ENCODE peak calls at places on chromosomes 7 and 10, in seven cellular contexts. D, S, P, I, B, W and E are unnamed samples.

GRCh38 chr7:47638679-47639306 is 56.9 kb upstream of the TNS3 start:
- DNase-seq in D (peak; percentile 61), S (peak; percentile 62), P (no peak), I (no peak), B (no peak), W (no peak), E (peak; percentile 29)

GRCh38 chr7:122790558-122790957 is 87.8 kb upstream of the RNF148 start:
- DNase-seq in D (no peak), S (no peak), P (no peak), I (no peak), B (no peak), W (no peak), E (no peak)

GRCh38 chr10:32142646-32143045 is 86.4 kb upstream of the KIF5B start:
- DNase-seq in D (no peak), S (no peak), P (no peak), I (no peak), B (no peak), W (peak; percentile 16), E (no peak)

GRCh38 chr7:96658011-96658391 is 51.6 kb downstream of the SEM1 start:
- DNase-seq in D (no peak), S (no peak), P (no peak), I (no peak), B (no peak), W (no peak), E (no peak)

GRCh38 chr7:27739301-27739913 is 555 bp upstream of the TAX1BP1 start:
- DNase-seq in D (no peak), S (no peak), P (no peak), I (no peak), B (no peak), W (no peak), E (no peak)

GRCh38 chr10:52729259-52730104 is 43.1 kb downstream of the MBL2 start:
- DNase-seq in D (no peak), S (no peak), P (peak; percentile 44), I (no peak), B (no peak), W (no peak), E (no peak)

GRCh38 chr10:31940839-31941653 is 12.4 kb upstream of the ARHGAP12 start:
- DNase-seq in D (no peak), S (no peak), P (no peak), I (no peak), B (no peak), W (peak; percentile 98), E (no peak)

GRCh38 chr10:69629897-69630650 is at the start of gene FAM241B:
- DNase-seq in D (peak; percentile 70), S (peak; percentile 61), P (peak; percentile 90), I (peak; percentile 71), B (peak; percentile 76), W (no peak), E (peak; percentile 14)

GRCh38 chr7:132300599-132300998 is 275.7 kb downstream of the PLXNA4 start:
- DNase-seq in D (no peak), S (no peak), P (no peak), I (no peak), B (no peak), W (no peak), E (no peak)

GRCh38 chr7:7639847-7640220 is 718 bp upstream of the UMAD1 start:
- DNase-seq in D (no peak), S (no peak), P (no peak), I (peak; percentile 41), B (no peak), W (peak; percentile 3), E (no peak)

GRCh38 chr7:139629392-139630082 is 106.1 kb downstream of the CLEC2L start:
- DNase-seq in D (no peak), S (no peak), P (no peak), I (no peak), B (no peak), W (no peak), E (no peak)

GRCh38 chr10:17734432-17735110 is 17.4 kb upstream of the TMEM236 start:
- DNase-seq in D (no peak), S (no peak), P (no peak), I (no peak), B (no peak), W (no peak), E (no peak)

GRCh38 chr7:80449841-80450240 is 62.0 kb downstream of the GNAT3 start:
- DNase-seq in D (no peak), S (no peak), P (no peak), I (no peak), B (no peak), W (no peak), E (no peak)

GRCh38 chr10:8034666-8035640 is 19.5 kb upstream of the GATA3 start:
- DNase-seq in D (no peak), S (no peak), P (peak; percentile 59), I (no peak), B (no peak), W (no peak), E (peak; percentile 78)

GRCh38 chr7:39683216-39683845 is 60.0 kb downstream of the RALA start:
- DNase-seq in D (no peak), S (no peak), P (no peak), I (no peak), B (no peak), W (peak; percentile 17), E (no peak)

GRCh38 chr10:124657806-124658205 is 86.4 kb downstream of the FAM53B start:
- DNase-seq in D (no peak), S (peak; percentile 53), P (no peak), I (peak; percentile 45), B (no peak), W (peak; percentile 38), E (no peak)

GRCh38 chr7:123768493-123768892 is 19.7 kb upstream of the WASL start:
- DNase-seq in D (no peak), S (no peak), P (no peak), I (no peak), B (no peak), W (no peak), E (no peak)

GRCh38 chr7:139680676-139681462 is 96.9 kb downstream of the HIPK2 start:
- DNase-seq in D (peak; percentile 51), S (no peak), P (no peak), I (peak; percentile 54), B (no peak), W (peak; percentile 99), E (no peak)

GRCh38 chr7:114819629-114820362 is 102.1 kb upstream of the MDFIC start:
- DNase-seq in D (no peak), S (peak; percentile 36), P (no peak), I (no peak), B (no peak), W (peak; percentile 93), E (no peak)

GRCh38 chr10:124281666-124282065 is 137.1 kb downstream of the OAT start:
- DNase-seq in D (no peak), S (no peak), P (no peak), I (no peak), B (no peak), W (no peak), E (no peak)

GRCh38 chr10:29130190-29130673 is 158.6 kb upstream of the LYZL1 start:
- DNase-seq in D (no peak), S (no peak), P (peak; percentile 15), I (no peak), B (no peak), W (no peak), E (no peak)

GRCh38 chr10:110667620-110668343 is 23.6 kb downstream of the RBM20 start:
- DNase-seq in D (no peak), S (no peak), P (peak; percentile 47), I (no peak), B (no peak), W (no peak), E (no peak)

GRCh38 chr10:99976886-99977391 is 32.8 kb downstream of the DNMBP start:
- DNase-seq in D (no peak), S (no peak), P (no peak), I (no peak), B (no peak), W (peak; percentile 85), E (no peak)
- TF ChIP-seq CTCF in D (no peak), S (no peak), P (no peak), I (no peak), B (no peak), W (no peak), E (no peak)

GRCh38 chr7:113078321-113078720 is 8.3 kb downstream of the GPR85 start:
- DNase-seq in D (no peak), S (no peak), P (no peak), I (no peak), B (no peak), W (no peak), E (no peak)
- TF ChIP-seq CTCF in D (no peak), S (no peak), P (no peak), I (no peak), B (no peak), W (no peak), E (no peak)

DNA sequence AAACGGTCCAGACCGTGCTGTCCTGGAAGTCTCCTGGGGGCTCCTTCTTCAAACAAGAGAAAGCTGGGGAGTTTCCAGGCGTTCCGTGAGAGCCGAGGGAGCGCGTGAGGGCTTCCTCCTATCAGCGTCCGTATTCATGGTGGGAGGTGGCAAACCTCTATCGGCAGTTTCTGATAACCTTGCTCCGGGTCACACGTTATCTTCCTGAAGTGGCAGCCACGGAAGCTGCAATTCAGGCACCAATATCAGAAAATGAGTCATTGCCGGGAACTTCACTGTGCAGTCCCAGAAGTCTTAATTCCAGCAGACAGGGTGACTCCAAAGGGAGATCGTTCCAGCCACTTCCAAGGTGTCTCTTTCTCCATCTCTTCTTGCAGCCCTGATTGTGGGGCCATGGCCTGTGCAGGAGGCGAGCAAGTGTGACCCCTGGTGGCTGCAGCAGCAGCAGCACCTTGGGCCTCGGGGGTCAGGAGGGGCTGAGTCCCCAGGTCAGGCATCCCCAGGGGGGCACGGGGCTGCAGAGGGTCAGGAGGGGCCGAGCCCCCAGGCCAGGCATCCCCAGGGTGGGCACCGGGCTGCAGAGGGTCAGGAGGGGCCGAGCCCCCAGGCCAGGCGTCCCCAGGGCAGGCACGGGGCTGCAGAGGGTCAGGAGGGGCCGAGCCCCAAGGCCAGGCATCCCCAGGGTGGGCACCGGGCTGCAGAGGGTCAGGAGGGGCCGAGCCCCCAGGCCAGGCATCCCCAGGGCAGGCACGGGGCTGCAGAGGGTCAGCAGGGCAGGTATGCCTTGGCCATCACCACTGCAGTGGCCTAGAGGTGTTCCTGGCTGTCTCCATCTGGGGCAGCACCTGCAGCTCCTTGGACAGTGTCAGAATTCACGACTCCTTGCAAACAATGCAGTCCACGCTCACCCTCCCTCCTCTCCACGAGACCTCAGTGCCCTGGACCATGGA is 538.7 kb downstream of the DNAJB6 start:
- DNase-seq in D (no peak), S (no peak), P (peak; percentile 78), I (peak; percentile 55), B (peak; percentile 62), W (peak; percentile 58), E (no peak)
- TF ChIP-seq CTCF in D (peak; percentile 20), S (no peak), P (peak; percentile 96), I (peak; percentile 69), B (peak; percentile 78), W (peak; percentile 49), E (no peak)

DNA sequence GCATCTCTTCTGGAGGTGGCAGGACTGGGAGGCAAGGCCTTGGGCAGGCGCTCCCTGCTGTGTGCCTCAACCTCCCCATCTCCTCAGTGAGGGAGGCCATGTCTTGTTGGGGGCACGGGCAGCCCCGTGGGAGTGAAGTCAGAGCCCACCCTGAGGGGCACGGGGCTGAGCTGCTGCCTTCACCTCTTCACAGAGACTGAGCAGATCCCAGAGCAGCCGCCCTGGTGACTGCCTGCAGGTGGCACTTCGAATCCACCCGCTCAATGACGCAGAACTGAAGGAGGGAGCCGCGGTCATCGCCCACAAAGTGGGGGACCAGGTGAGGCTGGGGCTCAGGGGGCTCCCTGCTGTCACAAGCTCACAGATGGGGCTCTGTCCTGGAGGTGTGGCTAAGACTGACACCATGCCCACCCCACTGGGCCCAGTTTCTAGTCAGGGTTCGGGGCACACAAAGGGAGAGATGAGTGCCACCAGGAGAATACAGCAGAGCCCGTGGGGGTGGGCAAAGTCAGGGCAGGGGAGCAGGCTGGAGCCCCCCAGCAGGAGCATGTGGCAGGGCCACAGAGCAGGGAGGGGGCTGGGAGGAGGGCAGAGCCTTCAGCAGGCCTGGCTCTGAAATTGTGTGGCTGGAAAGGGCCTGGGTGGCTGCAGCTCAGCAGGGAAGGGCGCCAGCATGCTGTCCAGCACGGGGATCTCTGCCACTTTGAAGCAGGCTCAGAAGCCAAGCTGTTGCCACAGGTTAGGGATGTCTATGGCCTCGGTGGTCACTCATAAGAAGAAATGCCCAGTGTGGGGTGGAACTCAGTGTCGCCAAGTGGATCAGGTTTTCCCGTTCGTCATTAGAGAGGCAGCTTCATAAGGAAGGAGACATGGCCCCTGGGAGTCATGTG is 18.8 kb upstream of the CHST12 start:
- DNase-seq in D (no peak), S (no peak), P (peak; percentile 35), I (no peak), B (no peak), W (no peak), E (no peak)
- TF ChIP-seq CTCF in D (no peak), S (no peak), P (peak; percentile 37), I (no peak), B (no peak), W (peak; percentile 33), E (no peak)